ENCODE peak calls at places on chromosome 11, in seven cellular contexts. One of them, this sample, is unnamed.

GRCh38 chr11:125624756-125625213 is at the start of gene CHEK1:
- DNase-seq in psoas muscle: peak; percentile 47
- DNase-seq in cardiac muscle cell: no peak
- DNase-seq in GM23338: no peak
- DNase-seq in colonic mucosa: no peak
- DNase-seq in naive thymus-derived CD4-positive, alpha-beta T cell: no peak
- DNase-seq in stomach: no peak
- DNase-seq in this sample: peak; percentile 42

GRCh38 chr11:1226981-1227550 is 4.2 kb downstream of the MUC5B start:
- DNase-seq in GM23338: peak; percentile 71
- DNase-seq in stomach: no peak
- DNase-seq in naive thymus-derived CD4-positive, alpha-beta T cell: no peak
- DNase-seq in colonic mucosa: peak; percentile 30
- DNase-seq in cardiac muscle cell: no peak
- DNase-seq in psoas muscle: peak; percentile 51
- DNase-seq in this sample: peak; percentile 46

GRCh38 chr11:38460429-38460828 is 1862.4 kb upstream of the RAG2 start:
- DNase-seq in cardiac muscle cell: no peak
- DNase-seq in psoas muscle: no peak
- DNase-seq in stomach: no peak
- DNase-seq in GM23338: no peak
- DNase-seq in naive thymus-derived CD4-positive, alpha-beta T cell: no peak
- DNase-seq in colonic mucosa: no peak
- DNase-seq in this sample: no peak

GRCh38 chr11:43358308-43358669 is 431 bp upstream of the TTC17 start:
- DNase-seq in stomach: no peak
- DNase-seq in naive thymus-derived CD4-positive, alpha-beta T cell: no peak
- DNase-seq in cardiac muscle cell: peak; percentile 6
- DNase-seq in colonic mucosa: no peak
- DNase-seq in GM23338: peak; percentile 6
- DNase-seq in psoas muscle: no peak
- DNase-seq in this sample: no peak

GRCh38 chr11:108906329-108906728 is 241.5 kb downstream of the DDX10 start:
- DNase-seq in cardiac muscle cell: no peak
- DNase-seq in psoas muscle: no peak
- DNase-seq in colonic mucosa: no peak
- DNase-seq in naive thymus-derived CD4-positive, alpha-beta T cell: no peak
- DNase-seq in stomach: no peak
- DNase-seq in GM23338: no peak
- DNase-seq in this sample: no peak

GRCh38 chr11:104327864-104328513 is 164.0 kb upstream of the PDGFD start:
- DNase-seq in stomach: no peak
- DNase-seq in cardiac muscle cell: no peak
- DNase-seq in naive thymus-derived CD4-positive, alpha-beta T cell: no peak
- DNase-seq in colonic mucosa: no peak
- DNase-seq in GM23338: no peak
- DNase-seq in psoas muscle: no peak
- DNase-seq in this sample: no peak

GRCh38 chr11:67071420-67072284 is 15.0 kb downstream of the RHOD start:
- DNase-seq in naive thymus-derived CD4-positive, alpha-beta T cell: peak; percentile 58
- DNase-seq in colonic mucosa: peak; percentile 88
- DNase-seq in cardiac muscle cell: peak; percentile 71
- DNase-seq in GM23338: peak; percentile 96
- DNase-seq in psoas muscle: peak; percentile 82
- DNase-seq in stomach: peak; percentile 88
- DNase-seq in this sample: peak; percentile 91

GRCh38 chr11:19675397-19675796 is 37.2 kb upstream of the NAV2 start:
- DNase-seq in naive thymus-derived CD4-positive, alpha-beta T cell: no peak
- DNase-seq in psoas muscle: no peak
- DNase-seq in stomach: no peak
- DNase-seq in GM23338: no peak
- DNase-seq in cardiac muscle cell: no peak
- DNase-seq in colonic mucosa: no peak
- DNase-seq in this sample: no peak

GRCh38 chr11:12395333-12395732 is 18.0 kb downstream of the PARVA start:
- DNase-seq in colonic mucosa: no peak
- DNase-seq in psoas muscle: no peak
- DNase-seq in GM23338: no peak
- DNase-seq in stomach: no peak
- DNase-seq in cardiac muscle cell: no peak
- DNase-seq in naive thymus-derived CD4-positive, alpha-beta T cell: no peak
- DNase-seq in this sample: no peak
- H3K4me3 ChIP-seq in colonic mucosa: no peak overlapping the region
- H3K4me3 ChIP-seq in psoas muscle: no peak overlapping the region
- H3K4me3 ChIP-seq in GM23338: no peak overlapping the region
- H3K4me3 ChIP-seq in stomach: no peak overlapping the region
- H3K4me3 ChIP-seq in cardiac muscle cell: no peak overlapping the region
- H3K4me3 ChIP-seq in naive thymus-derived CD4-positive, alpha-beta T cell: no peak overlapping the region
- H3K4me3 ChIP-seq in this sample: no peak overlapping the region

GRCh38 chr11:57417056-57417455 is 9.9 kb downstream of the SLC43A3 start:
- DNase-seq in GM23338: no peak
- DNase-seq in cardiac muscle cell: no peak
- DNase-seq in naive thymus-derived CD4-positive, alpha-beta T cell: no peak
- DNase-seq in stomach: no peak
- DNase-seq in colonic mucosa: no peak
- DNase-seq in psoas muscle: no peak
- DNase-seq in this sample: no peak
- H3K36me3 ChIP-seq in GM23338: peaks cover 8% of the 10 kb centered on the region
- H3K36me3 ChIP-seq in cardiac muscle cell: no peaks in the 10 kb centered on the region
- H3K36me3 ChIP-seq in naive thymus-derived CD4-positive, alpha-beta T cell: peaks cover 4% of the 10 kb centered on the region
- H3K36me3 ChIP-seq in stomach: peaks cover 76% of the 10 kb centered on the region
- H3K36me3 ChIP-seq in colonic mucosa: no peaks in the 10 kb centered on the region
- H3K36me3 ChIP-seq in psoas muscle: peaks cover 49% of the 10 kb centered on the region
- H3K36me3 ChIP-seq in this sample: no peaks in the 10 kb centered on the region

DNA sequence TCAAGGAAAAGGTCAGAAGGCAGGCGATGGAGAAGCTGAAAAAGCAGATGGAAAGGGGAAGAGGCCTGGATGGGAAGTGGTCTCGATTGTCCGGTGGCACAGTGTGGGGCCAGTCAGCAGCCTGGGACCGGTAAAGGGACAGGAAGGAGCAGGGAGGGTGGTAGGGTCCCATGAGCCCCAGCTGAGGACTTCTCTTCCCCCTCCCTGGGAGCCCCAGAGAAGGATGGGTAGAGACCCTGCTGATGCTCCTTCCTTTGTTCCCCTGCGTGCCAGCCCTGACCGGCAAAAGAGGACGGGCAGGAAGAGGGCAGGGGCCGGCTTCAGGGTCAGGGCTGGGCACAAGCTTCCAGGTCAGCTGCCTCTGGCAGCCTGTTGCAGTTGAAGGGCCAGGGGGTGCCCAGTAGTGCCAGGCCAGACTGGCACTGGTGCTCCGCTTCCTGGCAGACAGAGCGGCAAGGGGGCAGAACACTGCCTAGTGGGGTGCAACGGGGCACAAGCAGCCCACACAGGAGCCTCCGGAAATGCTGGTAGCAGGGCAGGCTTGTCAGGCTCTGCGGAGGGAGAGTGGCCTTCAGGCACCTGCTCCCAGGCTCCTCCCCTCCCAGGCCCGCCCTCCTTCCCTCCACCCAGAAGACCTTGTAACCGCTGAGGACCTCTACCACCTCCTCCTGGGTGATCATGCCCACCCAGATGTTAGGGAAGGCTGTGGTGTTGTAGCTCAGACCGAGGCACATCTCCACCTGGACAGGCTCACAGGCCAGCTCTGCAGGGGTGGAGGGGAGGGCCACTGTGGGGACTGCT is 739 bp upstream of the C1QTNF5 start:
- DNase-seq in stomach: no peak
- DNase-seq in naive thymus-derived CD4-positive, alpha-beta T cell: no peak
- DNase-seq in GM23338: peak; percentile 43
- DNase-seq in psoas muscle: no peak
- DNase-seq in colonic mucosa: no peak
- DNase-seq in cardiac muscle cell: no peak
- DNase-seq in this sample: no peak
- H3K4me3 ChIP-seq in stomach: no peak overlapping the region
- H3K4me3 ChIP-seq in naive thymus-derived CD4-positive, alpha-beta T cell: no peak overlapping the region
- H3K4me3 ChIP-seq in GM23338: peak overlapping the region; percentile 76
- H3K4me3 ChIP-seq in psoas muscle: peak overlapping the region; percentile 76
- H3K4me3 ChIP-seq in colonic mucosa: no peak overlapping the region
- H3K4me3 ChIP-seq in cardiac muscle cell: no peak overlapping the region
- H3K4me3 ChIP-seq in this sample: no peak overlapping the region

GRCh38 chr11:117201516-117201866 is 2.3 kb downstream of the TAGLN start:
- DNase-seq in cardiac muscle cell: no peak
- DNase-seq in colonic mucosa: no peak
- DNase-seq in psoas muscle: no peak
- DNase-seq in stomach: no peak
- DNase-seq in GM23338: no peak
- DNase-seq in naive thymus-derived CD4-positive, alpha-beta T cell: no peak
- DNase-seq in this sample: no peak

GRCh38 chr11:117200813-117201515 is 1.8 kb downstream of the TAGLN start:
- DNase-seq in colonic mucosa: no peak
- DNase-seq in psoas muscle: no peak
- DNase-seq in stomach: no peak
- DNase-seq in cardiac muscle cell: no peak
- DNase-seq in GM23338: no peak
- DNase-seq in naive thymus-derived CD4-positive, alpha-beta T cell: no peak
- DNase-seq in this sample: peak; percentile 31

GRCh38 chr11:117199061-117199915 is at the start of gene TAGLN:
- DNase-seq in stomach: peak; percentile 47
- DNase-seq in psoas muscle: peak; percentile 85
- DNase-seq in cardiac muscle cell: peak; percentile 91
- DNase-seq in colonic mucosa: peak; percentile 55
- DNase-seq in naive thymus-derived CD4-positive, alpha-beta T cell: no peak
- DNase-seq in GM23338: peak; percentile 95
- DNase-seq in this sample: peak; percentile 71

GRCh38 chr11:117198613-117199012 is 557 bp upstream of the TAGLN start:
- DNase-seq in stomach: no peak
- DNase-seq in colonic mucosa: no peak
- DNase-seq in GM23338: no peak
- DNase-seq in naive thymus-derived CD4-positive, alpha-beta T cell: no peak
- DNase-seq in cardiac muscle cell: no peak
- DNase-seq in psoas muscle: no peak
- DNase-seq in this sample: no peak

GRCh38 chr11:117199916-117200812 is 994 bp downstream of the TAGLN start:
- DNase-seq in naive thymus-derived CD4-positive, alpha-beta T cell: no peak
- DNase-seq in cardiac muscle cell: no peak
- DNase-seq in colonic mucosa: no peak
- DNase-seq in stomach: no peak
- DNase-seq in psoas muscle: no peak
- DNase-seq in GM23338: no peak
- DNase-seq in this sample: peak; percentile 40
- H3K36me3 ChIP-seq in naive thymus-derived CD4-positive, alpha-beta T cell: peaks cover 5% of the 10 kb centered on the region
- H3K36me3 ChIP-seq in cardiac muscle cell: peaks cover 3% of the 10 kb centered on the region
- H3K36me3 ChIP-seq in colonic mucosa: no peaks in the 10 kb centered on the region
- H3K36me3 ChIP-seq in stomach: peaks cover 43% of the 10 kb centered on the region
- H3K36me3 ChIP-seq in psoas muscle: peaks cover 35% of the 10 kb centered on the region
- H3K36me3 ChIP-seq in GM23338: no peaks in the 10 kb centered on the region
- H3K36me3 ChIP-seq in this sample: no peaks in the 10 kb centered on the region

GRCh38 chr11:7906481-7906880 is 24.6 kb downstream of the OR10A6 start:
- DNase-seq in psoas muscle: no peak
- DNase-seq in naive thymus-derived CD4-positive, alpha-beta T cell: no peak
- DNase-seq in GM23338: peak; percentile 44
- DNase-seq in cardiac muscle cell: no peak
- DNase-seq in stomach: no peak
- DNase-seq in colonic mucosa: no peak
- DNase-seq in this sample: no peak

GRCh38 chr11:7905549-7905948 is 25.5 kb downstream of the OR10A6 start:
- DNase-seq in naive thymus-derived CD4-positive, alpha-beta T cell: no peak
- DNase-seq in GM23338: peak; percentile 17
- DNase-seq in colonic mucosa: no peak
- DNase-seq in cardiac muscle cell: no peak
- DNase-seq in psoas muscle: no peak
- DNase-seq in stomach: no peak
- DNase-seq in this sample: no peak

GRCh38 chr11:7905961-7906429 is 25.1 kb downstream of the OR10A6 start:
- DNase-seq in naive thymus-derived CD4-positive, alpha-beta T cell: no peak
- DNase-seq in colonic mucosa: no peak
- DNase-seq in cardiac muscle cell: no peak
- DNase-seq in GM23338: peak; percentile 70
- DNase-seq in psoas muscle: no peak
- DNase-seq in stomach: peak; percentile 40
- DNase-seq in this sample: no peak

GRCh38 chr11:7904910-7905309 is 26.2 kb downstream of the OR10A6 start:
- DNase-seq in stomach: no peak
- DNase-seq in cardiac muscle cell: no peak
- DNase-seq in colonic mucosa: no peak
- DNase-seq in GM23338: peak; percentile 68
- DNase-seq in psoas muscle: no peak
- DNase-seq in naive thymus-derived CD4-positive, alpha-beta T cell: no peak
- DNase-seq in this sample: no peak

DNA sequence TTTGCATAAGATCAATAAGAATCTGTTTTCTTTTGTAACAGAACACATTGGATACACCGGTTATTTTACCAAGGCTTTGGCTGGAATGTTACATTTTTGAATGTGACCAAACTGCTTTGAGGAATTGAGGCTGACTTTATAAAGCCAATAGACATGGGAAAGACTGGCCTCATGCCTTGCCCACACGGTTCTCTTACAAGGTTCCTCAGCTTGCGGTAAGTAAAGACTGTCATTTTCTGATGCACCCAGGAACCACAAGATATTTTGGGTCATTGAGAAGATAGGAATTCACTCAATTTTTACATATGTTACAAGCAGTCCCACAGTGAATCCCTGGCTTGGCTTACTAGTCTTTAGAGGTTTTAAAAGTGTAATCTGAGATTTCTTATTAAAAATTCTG is 23.9 kb downstream of the OR10A6 start:
- DNase-seq in colonic mucosa: no peak
- DNase-seq in naive thymus-derived CD4-positive, alpha-beta T cell: no peak
- DNase-seq in GM23338: no peak
- DNase-seq in cardiac muscle cell: no peak
- DNase-seq in stomach: no peak
- DNase-seq in psoas muscle: no peak
- DNase-seq in this sample: no peak
- H3K4me3 ChIP-seq in colonic mucosa: no peak overlapping the region
- H3K4me3 ChIP-seq in naive thymus-derived CD4-positive, alpha-beta T cell: no peak overlapping the region
- H3K4me3 ChIP-seq in GM23338: no peak overlapping the region
- H3K4me3 ChIP-seq in cardiac muscle cell: no peak overlapping the region
- H3K4me3 ChIP-seq in stomach: no peak overlapping the region
- H3K4me3 ChIP-seq in psoas muscle: no peak overlapping the region
- H3K4me3 ChIP-seq in this sample: no peak overlapping the region

DNA sequence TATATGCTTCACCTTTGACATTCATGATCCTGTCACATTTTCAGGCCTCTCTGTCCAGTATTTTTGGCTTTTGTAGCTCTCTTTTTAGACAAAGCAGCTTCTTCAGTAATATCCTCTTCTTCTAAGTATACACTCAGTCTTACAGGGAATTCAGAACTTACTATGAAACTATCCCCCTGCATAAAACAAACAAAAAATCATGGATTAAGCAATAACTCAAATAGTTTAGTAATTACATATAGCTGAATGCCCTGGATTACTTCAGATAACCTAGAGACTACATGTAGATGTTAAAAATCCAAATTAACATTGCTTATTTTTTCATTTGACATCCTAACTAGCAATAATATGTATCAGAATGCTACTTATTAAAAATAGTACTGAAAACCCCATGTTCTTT is 5.2 kb downstream of the TAF1D start:
- DNase-seq in GM23338: no peak
- DNase-seq in naive thymus-derived CD4-positive, alpha-beta T cell: no peak
- DNase-seq in cardiac muscle cell: no peak
- DNase-seq in psoas muscle: no peak
- DNase-seq in stomach: no peak
- DNase-seq in colonic mucosa: no peak
- DNase-seq in this sample: no peak
- H3K36me3 ChIP-seq in GM23338: peaks cover 89% of the 10 kb centered on the region
- H3K36me3 ChIP-seq in naive thymus-derived CD4-positive, alpha-beta T cell: peaks cover 33% of the 10 kb centered on the region
- H3K36me3 ChIP-seq in cardiac muscle cell: peaks cover 73% of the 10 kb centered on the region
- H3K36me3 ChIP-seq in psoas muscle: peaks cover 89% of the 10 kb centered on the region
- H3K36me3 ChIP-seq in stomach: peaks cover 77% of the 10 kb centered on the region
- H3K36me3 ChIP-seq in colonic mucosa: peaks cover 24% of the 10 kb centered on the region
- H3K36me3 ChIP-seq in this sample: peaks cover 4% of the 10 kb centered on the region